ENCODE peak calls at places on chromosomes 4 and X, in six cellular contexts. Y is NCI-H1436; P is natural killer cell treated with Interleukin-12 subunit alpha and Interleukin-12 subunit beta and Interleukin-15 and Interleukin-18, amount 100 ng/mL, for 72 hours; V is HCT116; B is M059J; H is iPS-NIHi11. K is an unnamed sample.

GRCh38 chrX:134520860-134521390 is 61.0 kb downstream of the HPRT1 start:
- DNase-seq in Y (peak; percentile 17), P (no peak), V (peak; percentile 51), B (peak; percentile 83), H (peak; percentile 49), K (peak; percentile 54)

GRCh38 chr4:178356725-178357124 is 914.5 kb upstream of the AGA start:
- DNase-seq in Y (no peak), P (no peak), V (peak; percentile 3), B (no peak), H (no peak), K (no peak)

GRCh38 chr4:78695910-78696309 is 80.2 kb upstream of the BMP2K start:
- DNase-seq in Y (no peak), P (no peak), V (no peak), B (no peak), H (no peak), K (no peak)

GRCh38 chr4:48255959-48256342 is 13.7 kb downstream of the TEC start:
- DNase-seq in Y (no peak), P (no peak), V (no peak), B (no peak), H (no peak), K (no peak)

GRCh38 chrX:115259238-115259875 is 25.5 kb upstream of the LRCH2 start:
- DNase-seq in Y (no peak), P (no peak), V (no peak), B (peak; percentile 88), H (no peak), K (no peak)

GRCh38 chr4:7359302-7360063 is 75.2 kb downstream of the PSAPL1 start:
- DNase-seq in Y (no peak), P (no peak), V (no peak), B (no peak), H (no peak), K (no peak)

GRCh38 chr4:56271121-56271520 is 116.2 kb downstream of the AASDH start:
- DNase-seq in Y (no peak), P (no peak), V (no peak), B (peak; percentile 17), H (no peak), K (no peak)

GRCh38 chr4:8865681-8866310 is 5.8 kb downstream of the HMX1 start:
- DNase-seq in Y (no peak), P (no peak), V (no peak), B (no peak), H (no peak), K (no peak)

GRCh38 chrX:76802698-76803097 is 375.2 kb downstream of the MAGEE1 start:
- DNase-seq in Y (no peak), P (no peak), V (no peak), B (no peak), H (no peak), K (no peak)

GRCh38 chrX:132576945-132577344 is 88.1 kb upstream of the MBNL3 start:
- DNase-seq in Y (peak; percentile 60), P (no peak), V (no peak), B (no peak), H (no peak), K (no peak)

GRCh38 chr4:186260117-186260503 is 5.9 kb upstream of the F11 start:
- DNase-seq in Y (no peak), P (no peak), V (no peak), B (no peak), H (no peak), K (no peak)

GRCh38 chrX:108362026-108362425 is 76.2 kb downstream of the COL4A6 start:
- DNase-seq in Y (no peak), P (no peak), V (no peak), B (no peak), H (no peak), K (no peak)

GRCh38 chrX:3425031-3425430 is 78.6 kb upstream of the MXRA5 start:
- DNase-seq in Y (no peak), P (no peak), V (no peak), B (no peak), H (no peak), K (no peak)

GRCh38 chr4:3879681-3880594 is 113.8 kb downstream of the ADRA2C start:
- DNase-seq in Y (no peak), P (peak; percentile 72), V (no peak), B (no peak), H (peak; percentile 31), K (no peak)

GRCh38 chrX:40772290-40772689 is 36.9 kb upstream of the MED14 start:
- DNase-seq in Y (no peak), P (no peak), V (peak; percentile 54), B (peak; percentile 88), H (no peak), K (no peak)

GRCh38 chrX:70769659-70770232 is 138.8 kb downstream of the TEX11 start:
- DNase-seq in Y (no peak), P (no peak), V (no peak), B (peak; percentile 6), H (no peak), K (no peak)

GRCh38 chrX:20500171-20500865 is 233.6 kb upstream of the RPS6KA3 start:
- DNase-seq in Y (no peak), P (no peak), V (no peak), B (no peak), H (no peak), K (no peak)

GRCh38 chr4:152633118-152633517 is 46.7 kb downstream of the TMEM154 start:
- DNase-seq in Y (no peak), P (no peak), V (no peak), B (no peak), H (no peak), K (no peak)

GRCh38 chr4:47519239-47519883 is 34.3 kb downstream of the ATP10D start:
- DNase-seq in Y (no peak), P (no peak), V (no peak), B (peak; percentile 73), H (no peak), K (peak; percentile 44)

GRCh38 chr4:140326395-140326993 is 47.0 kb upstream of the SCOC start:
- DNase-seq in Y (no peak), P (no peak), V (peak; percentile 33), B (peak; percentile 53), H (peak; percentile 66), K (peak; percentile 29)

GRCh38 chrX:47707031-47707780 is 48.2 kb upstream of the UXT start:
- DNase-seq in Y (no peak), P (no peak), V (no peak), B (no peak), H (no peak), K (no peak)

GRCh38 chr4:71344067-71344466 is 5.2 kb downstream of the SLC4A4 start:
- DNase-seq in Y (no peak), P (no peak), V (no peak), B (no peak), H (no peak), K (no peak)

GRCh38 chrX:151724563-151725337 is 8.9 kb downstream of the FATE1 start:
- DNase-seq in Y (no peak), P (no peak), V (no peak), B (no peak), H (no peak), K (no peak)

GRCh38 chrX:15405846-15406245 is 21.6 kb upstream of the VEGFD start:
- DNase-seq in Y (no peak), P (no peak), V (no peak), B (no peak), H (no peak), K (no peak)

GRCh38 chr4:167233523-167234387 is 539 bp downstream of the SPOCK3 start:
- DNase-seq in Y (peak; percentile 20), P (no peak), V (no peak), B (peak; percentile 32), H (peak; percentile 28), K (peak; percentile 23)

GRCh38 chrX:69152398-69152797 is 12.9 kb downstream of the PJA1 start:
- DNase-seq in Y (peak; percentile 54), P (no peak), V (no peak), B (peak; percentile 92), H (no peak), K (peak; percentile 10)

GRCh38 chrX:72349190-72349589 is 43.5 kb upstream of the CITED1 start:
- DNase-seq in Y (no peak), P (no peak), V (no peak), B (peak; percentile 5), H (no peak), K (no peak)

GRCh38 chr4:3829954-3830773 is 64.0 kb downstream of the ADRA2C start:
- DNase-seq in Y (no peak), P (no peak), V (no peak), B (no peak), H (peak; percentile 77), K (no peak)

GRCh38 chr4:88697588-88698329 is at the start of gene NAP1L5:
- DNase-seq in Y (peak; percentile 11), P (peak; percentile 78), V (peak; percentile 13), B (peak; percentile 72), H (peak; percentile 56), K (no peak)

GRCh38 chrX:46840946-46841740 is 4.3 kb downstream of the RP2 start:
- DNase-seq in Y (no peak), P (no peak), V (no peak), B (peak; percentile 85), H (no peak), K (peak; percentile 8)

GRCh38 chrX:69298466-69299140 is 133.3 kb upstream of the PJA1 start:
- DNase-seq in Y (no peak), P (no peak), V (no peak), B (peak; percentile 30), H (no peak), K (peak; percentile 30)

GRCh38 chr4:158253350-158253980 is 43.2 kb downstream of the TMEM144 start:
- DNase-seq in Y (peak; percentile 29), P (no peak), V (peak; percentile 27), B (peak; percentile 51), H (peak; percentile 51), K (peak; percentile 61)

GRCh38 chr4:25160714-25161598 is 707 bp upstream of the SEPSECS start:
- DNase-seq in Y (no peak), P (no peak), V (no peak), B (peak; percentile 51), H (peak; percentile 11), K (peak; percentile 47)

GRCh38 chr4:158193171-158193749 is 17.0 kb upstream of the TMEM144 start:
- DNase-seq in Y (no peak), P (no peak), V (peak; percentile 40), B (peak; percentile 43), H (peak; percentile 65), K (peak; percentile 13)